ENCODE peak calls at places on chromosomes 13 and 19, in nine cellular contexts. P is psoas muscle, A is astrocyte, Z is left ventricle myocardium inferior, K is BJ, O is testis, W is pancreas, E is heart left ventricle, J is A673. U is an unnamed sample.

GRCh38 chr13:98813993-98814392 is 61.5 kb upstream of the SLC15A1 start:
- DNase-seq in Z (no peak), E (no peak), P (no peak), J (no peak), W (no peak), K (no peak), O (no peak), A (peak; percentile 12), U (no peak)

GRCh38 chr19:8366121-8366581 is 2.2 kb downstream of the ANGPTL4 start:
- DNase-seq in A (no peak), Z (no peak), J (no peak), K (no peak), W (no peak), E (no peak), P (peak; percentile 51), O (no peak), U (no peak)

GRCh38 chr19:19342086-19343015 is 21.7 kb downstream of the MAU2 start:
- DNase-seq in W (peak; percentile 75), A (no peak), O (peak; percentile 74), Z (peak; percentile 64), K (no peak), P (peak; percentile 81), J (peak; percentile 35), E (peak; percentile 39), U (no peak)

GRCh38 chr19:5663904-5664303 is 16.4 kb downstream of the MICOS13 start:
- DNase-seq in O (no peak), J (no peak), A (no peak), W (no peak), P (no peak), K (no peak), Z (no peak), E (no peak), U (no peak)

GRCh38 chr13:24328145-24328544 is 18.8 kb downstream of the C1QTNF9 start:
- DNase-seq in E (no peak), P (no peak), W (no peak), A (no peak), J (no peak), Z (no peak), O (no peak), K (no peak), U (no peak)

GRCh38 chr13:94710881-94711560 is 1.3 kb downstream of the SOX21 start:
- DNase-seq in E (no peak), J (peak; percentile 64), A (no peak), W (no peak), P (no peak), O (no peak), K (no peak), Z (no peak), U (no peak)

GRCh38 chr19:11843741-11844140 is 4.8 kb upstream of the ZNF439 start:
- DNase-seq in O (peak; percentile 74), E (no peak), W (no peak), P (no peak), J (no peak), K (no peak), Z (no peak), A (no peak), U (no peak)

GRCh38 chr19:29263305-29264080 is 50.5 kb upstream of the UQCRFS1 start:
- DNase-seq in O (peak; percentile 69), P (peak; percentile 66), E (no peak), J (peak; percentile 45), A (no peak), W (peak; percentile 47), K (no peak), Z (peak; percentile 32), U (no peak)

GRCh38 chr19:4229179-4229931 is at the start of gene EBI3:
- DNase-seq in W (no peak), K (no peak), Z (peak; percentile 36), J (peak; percentile 64), A (peak; percentile 46), E (no peak), P (no peak), O (peak; percentile 23), U (no peak)

GRCh38 chr19:5225486-5226345 is 114.9 kb downstream of the PTPRS start:
- DNase-seq in Z (no peak), J (no peak), K (no peak), E (no peak), P (no peak), O (no peak), W (no peak), A (no peak), U (no peak)

GRCh38 chr13:77056382-77056781 is 29.4 kb upstream of the FBXL3 start:
- DNase-seq in Z (no peak), P (no peak), W (no peak), J (no peak), O (no peak), K (no peak), E (no peak), A (no peak), U (no peak)

GRCh38 chr13:27969073-27969865 is at the start of gene CDX2:
- DNase-seq in E (no peak), Z (no peak), A (no peak), W (peak; percentile 62), J (no peak), P (no peak), K (no peak), O (no peak), U (no peak)
- H3K27me3 ChIP-seq in E (peaks cover 80% of the 10 kb centered on the region), Z (peaks cover 100% of the 10 kb centered on the region), A (peaks cover 91% of the 10 kb centered on the region), W (peaks cover 7% of the 10 kb centered on the region), J (peaks cover 100% of the 10 kb centered on the region), P (peaks cover 59% of the 10 kb centered on the region), K (peaks cover 84% of the 10 kb centered on the region), O (no peaks in the 10 kb centered on the region), U (peaks cover 7% of the 10 kb centered on the region)

DNA sequence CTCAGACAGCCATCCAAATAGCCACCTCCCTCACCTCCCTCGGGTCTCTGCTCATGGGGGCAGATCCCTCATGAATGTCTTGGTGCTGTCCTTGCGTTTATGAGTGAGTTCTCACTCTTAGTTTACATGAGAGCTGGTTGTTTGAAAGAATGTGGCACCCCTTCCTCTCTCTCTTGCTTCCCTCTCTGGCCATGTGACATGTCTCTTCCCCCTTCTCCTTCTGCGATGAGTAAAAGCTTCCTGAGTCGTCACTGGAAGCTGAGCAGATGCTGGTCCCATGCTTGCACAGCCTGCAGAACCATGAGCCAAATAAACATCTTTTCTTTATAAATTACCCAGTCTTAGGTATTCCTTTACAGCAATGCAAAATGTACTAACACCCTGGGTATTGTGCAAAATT is 208.7 kb downstream of the LACC1 start:
- DNase-seq in P (no peak), K (no peak), Z (no peak), A (no peak), W (no peak), O (no peak), E (no peak), J (no peak), U (no peak)
- TF ChIP-seq CTCF in P (no peak), K (no peak), Z (no peak), A (no peak), W (no peak), O (no peak), E (no peak), J (no peak), U (no peak)

GRCh38 chr13:112692104-112692503 is 2.3 kb downstream of the ATP11A start:
- DNase-seq in P (no peak), E (no peak), K (no peak), W (peak; percentile 5), Z (no peak), A (no peak), O (no peak), J (no peak), U (no peak)
- H3K4me3 ChIP-seq in P (peak overlapping the region; percentile 96), E (peak overlapping the region; percentile 81), K (no peak overlapping the region), W (no peak overlapping the region), Z (peak overlapping the region; percentile 99), A (no peak overlapping the region), O (peak overlapping the region; percentile 88), J (no peak overlapping the region), U (peak overlapping the region; percentile 95)

GRCh38 chr19:45598267-45599011 is 3.6 kb downstream of the GPR4 start:
- DNase-seq in J (no peak), P (no peak), A (no peak), Z (peak; percentile 34), K (no peak), E (peak; percentile 58), W (no peak), O (no peak), U (no peak)
- H3K27me3 ChIP-seq in J (peaks cover 59% of the 10 kb centered on the region), P (peaks cover 29% of the 10 kb centered on the region), A (peaks cover 48% of the 10 kb centered on the region), Z (peaks cover 92% of the 10 kb centered on the region), K (peaks cover 12% of the 10 kb centered on the region), E (peaks cover 18% of the 10 kb centered on the region), W (peaks cover 4% of the 10 kb centered on the region), O (no peaks in the 10 kb centered on the region), U (peaks cover 29% of the 10 kb centered on the region)

DNA sequence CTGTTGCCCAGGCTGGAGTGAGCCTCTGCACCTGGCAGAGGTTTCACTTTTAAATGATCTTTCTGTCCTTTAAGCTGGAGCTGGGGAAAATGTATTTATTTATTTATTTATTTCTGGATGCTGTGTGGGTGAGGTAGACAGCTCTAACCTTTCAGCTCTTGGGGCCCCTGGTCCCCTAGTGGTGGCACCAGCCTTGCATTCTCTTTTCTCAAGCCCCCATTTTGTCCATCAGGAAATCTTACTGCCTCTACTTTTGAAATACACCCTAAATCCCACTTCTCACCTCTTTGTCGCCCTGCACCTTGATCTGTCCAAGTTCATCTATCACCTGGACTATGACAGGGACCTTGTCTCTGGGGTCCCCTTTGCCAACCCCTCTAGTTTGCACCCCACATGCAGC is 2.1 kb upstream of the B9D2 start:
- DNase-seq in Z (no peak), E (no peak), J (no peak), W (no peak), O (no peak), K (no peak), A (no peak), P (no peak), U (no peak)
- TF ChIP-seq CTCF in Z (no peak), E (no peak), J (peak; percentile 31), W (no peak), O (no peak), K (no peak), A (no peak), P (no peak), U (no peak)

DNA sequence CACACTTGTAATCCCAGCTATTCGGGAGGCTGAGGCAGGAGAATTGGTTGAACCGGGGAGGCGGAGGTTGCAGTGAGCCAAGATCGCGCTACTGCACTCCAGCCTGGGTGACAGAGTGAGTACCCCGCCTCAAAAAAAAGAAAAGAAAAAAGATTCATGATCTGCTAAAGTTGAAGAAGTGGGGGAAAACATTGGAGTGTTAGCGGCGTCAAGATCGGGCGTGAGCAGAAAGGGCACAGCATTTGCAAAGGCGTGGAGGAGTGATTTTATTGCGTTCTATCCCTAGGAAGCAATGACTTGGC is 874 bp upstream of the DNM2 start:
- DNase-seq in P (no peak), A (no peak), W (no peak), K (no peak), J (no peak), O (no peak), Z (no peak), E (no peak), U (no peak)
- H3K4me3 ChIP-seq in P (peak overlapping the region; percentile 43), A (peak overlapping the region; percentile 30), W (no peak overlapping the region), K (no peak overlapping the region), J (peak overlapping the region; percentile 20), O (no peak overlapping the region), Z (peak overlapping the region; percentile 51), E (peak overlapping the region; percentile 29), U (peak overlapping the region; percentile 49)